ENCODE peak calls at places on chromosomes 6 and 20, in four cellular contexts. One of them, this sample, is unnamed.

GRCh38 chr6:150001295-150001990 is 23.9 kb downstream of the RAET1L start:
- DNase-seq in upper lobe of right lung: no peak
- DNase-seq in NCI-H2081: no peak
- DNase-seq in DMS153: no peak
- DNase-seq in this sample: no peak

GRCh38 chr20:19893356-19893755 is 123.8 kb upstream of the NAA20 start:
- DNase-seq in upper lobe of right lung: no peak
- DNase-seq in NCI-H2081: no peak
- DNase-seq in DMS153: no peak
- DNase-seq in this sample: no peak

GRCh38 chr20:4167261-4168004 is 152.1 kb upstream of the RNF24 start:
- DNase-seq in upper lobe of right lung: no peak
- DNase-seq in NCI-H2081: no peak
- DNase-seq in DMS153: no peak
- DNase-seq in this sample: no peak

GRCh38 chr20:57142667-57143066 is 123.8 kb downstream of the BMP7 start:
- DNase-seq in upper lobe of right lung: no peak
- DNase-seq in NCI-H2081: no peak
- DNase-seq in DMS153: no peak
- DNase-seq in this sample: no peak

GRCh38 chr6:137589067-137589848 is 95.1 kb upstream of the OLIG3 start:
- DNase-seq in upper lobe of right lung: no peak
- DNase-seq in NCI-H2081: no peak
- DNase-seq in DMS153: no peak
- DNase-seq in this sample: peak

GRCh38 chr6:158010591-158011477 is 29.2 kb downstream of the SYNJ2 start:
- DNase-seq in upper lobe of right lung: peak
- DNase-seq in NCI-H2081: no peak
- DNase-seq in DMS153: no peak
- DNase-seq in this sample: no peak

GRCh38 chr20:3796477-3797225 is 541 bp downstream of the CDC25B start:
- DNase-seq in upper lobe of right lung: no peak
- DNase-seq in NCI-H2081: no peak
- DNase-seq in DMS153: no peak
- DNase-seq in this sample: no peak

GRCh38 chr20:30168025-30168799 is 1089.3 kb upstream of the DEFB115 start:
- DNase-seq in upper lobe of right lung: peak
- DNase-seq in NCI-H2081: no peak
- DNase-seq in DMS153: no peak
- DNase-seq in this sample: no peak

GRCh38 chr6:136317023-136317649 is 27.5 kb upstream of the BCLAF1 start:
- DNase-seq in upper lobe of right lung: no peak
- DNase-seq in NCI-H2081: peak
- DNase-seq in DMS153: peak
- DNase-seq in this sample: peak

GRCh38 chr20:38748863-38749153 is 548 bp downstream of the ACTR5 start:
- DNase-seq in upper lobe of right lung: no peak
- DNase-seq in NCI-H2081: no peak
- DNase-seq in DMS153: no peak
- DNase-seq in this sample: no peak

GRCh38 chr6:2611092-2611491 is 139.6 kb downstream of the MYLK4 start:
- DNase-seq in upper lobe of right lung: no peak
- DNase-seq in NCI-H2081: no peak
- DNase-seq in DMS153: no peak
- DNase-seq in this sample: no peak

GRCh38 chr6:16505711-16506362 is 255.4 kb downstream of the ATXN1 start:
- DNase-seq in upper lobe of right lung: no peak
- DNase-seq in NCI-H2081: no peak
- DNase-seq in DMS153: no peak
- DNase-seq in this sample: no peak

GRCh38 chr6:137764464-137764863 is 102.6 kb upstream of the TNFAIP3 start:
- DNase-seq in upper lobe of right lung: no peak
- DNase-seq in NCI-H2081: no peak
- DNase-seq in DMS153: no peak
- DNase-seq in this sample: no peak

GRCh38 chr20:56515657-56516381 is 8.7 kb upstream of the FAM209A start:
- DNase-seq in upper lobe of right lung: no peak
- DNase-seq in NCI-H2081: no peak
- DNase-seq in DMS153: no peak
- DNase-seq in this sample: no peak

GRCh38 chr6:152091201-152091600 is 283.7 kb downstream of the ESR1 start:
- DNase-seq in upper lobe of right lung: no peak
- DNase-seq in NCI-H2081: no peak
- DNase-seq in DMS153: no peak
- DNase-seq in this sample: no peak

GRCh38 chr20:62860391-62860923 is 1.2 kb downstream of the TCFL5 start:
- DNase-seq in upper lobe of right lung: no peak
- DNase-seq in NCI-H2081: no peak
- DNase-seq in DMS153: no peak
- DNase-seq in this sample: no peak

GRCh38 chr6:36976509-36976908 is 9.5 kb downstream of the MTCH1 start:
- DNase-seq in upper lobe of right lung: no peak
- DNase-seq in NCI-H2081: no peak
- DNase-seq in DMS153: no peak
- DNase-seq in this sample: no peak

GRCh38 chr6:138716971-138717370 is 56.6 kb upstream of the CCDC28A start:
- DNase-seq in upper lobe of right lung: no peak
- DNase-seq in NCI-H2081: no peak
- DNase-seq in DMS153: no peak
- DNase-seq in this sample: no peak

GRCh38 chr6:41097467-41098090 is 24.8 kb downstream of the NFYA start:
- DNase-seq in upper lobe of right lung: no peak
- DNase-seq in NCI-H2081: no peak
- DNase-seq in DMS153: no peak
- DNase-seq in this sample: no peak

GRCh38 chr6:98653171-98653570 is 181.2 kb upstream of the POU3F2 start:
- DNase-seq in upper lobe of right lung: no peak
- DNase-seq in NCI-H2081: no peak
- DNase-seq in DMS153: no peak
- DNase-seq in this sample: no peak

GRCh38 chr6:149855040-149855654 is 9.0 kb downstream of the LRP11 start:
- DNase-seq in upper lobe of right lung: no peak
- DNase-seq in NCI-H2081: no peak
- DNase-seq in DMS153: no peak
- DNase-seq in this sample: no peak

GRCh38 chr6:147434508-147434907 is 74.0 kb upstream of the SAMD5 start:
- DNase-seq in upper lobe of right lung: no peak
- DNase-seq in NCI-H2081: no peak
- DNase-seq in DMS153: no peak
- DNase-seq in this sample: no peak

GRCh38 chr20:53150532-53150931 is 178.4 kb downstream of the TSHZ2 start:
- DNase-seq in upper lobe of right lung: no peak
- DNase-seq in NCI-H2081: no peak
- DNase-seq in DMS153: no peak
- DNase-seq in this sample: no peak

GRCh38 chr6:116450769-116451740 is 10.1 kb upstream of the CALHM6 start:
- DNase-seq in upper lobe of right lung: no peak
- DNase-seq in NCI-H2081: no peak
- DNase-seq in DMS153: no peak
- DNase-seq in this sample: no peak

GRCh38 chr6:157593596-157593995 is 212.6 kb downstream of the ZDHHC14 start:
- DNase-seq in upper lobe of right lung: no peak
- DNase-seq in NCI-H2081: no peak
- DNase-seq in DMS153: no peak
- DNase-seq in this sample: no peak

GRCh38 chr20:50242548-50242862 is 51.9 kb downstream of the CEBPB start:
- DNase-seq in upper lobe of right lung: no peak
- DNase-seq in NCI-H2081: no peak
- DNase-seq in DMS153: no peak
- DNase-seq in this sample: no peak

GRCh38 chr6:156427345-156427744 is 349.8 kb upstream of the ARID1B start:
- DNase-seq in upper lobe of right lung: no peak
- DNase-seq in NCI-H2081: no peak
- DNase-seq in DMS153: no peak
- DNase-seq in this sample: no peak

GRCh38 chr6:13375360-13375878 is 47.1 kb upstream of the TBC1D7 start:
- DNase-seq in upper lobe of right lung: no peak
- DNase-seq in NCI-H2081: no peak
- DNase-seq in DMS153: no peak
- DNase-seq in this sample: no peak

GRCh38 chr6:120604510-120604909 is 729.8 kb downstream of the TBC1D32 start:
- DNase-seq in upper lobe of right lung: no peak
- DNase-seq in NCI-H2081: no peak
- DNase-seq in DMS153: no peak
- DNase-seq in this sample: no peak

GRCh38 chr6:163146036-163146435 is 268.5 kb upstream of the QKI start:
- DNase-seq in upper lobe of right lung: no peak
- DNase-seq in NCI-H2081: no peak
- DNase-seq in DMS153: no peak
- DNase-seq in this sample: no peak

GRCh38 chr6:7201732-7202541 is 94.2 kb downstream of the RREB1 start:
- DNase-seq in upper lobe of right lung: peak
- DNase-seq in NCI-H2081: no peak
- DNase-seq in DMS153: no peak
- DNase-seq in this sample: no peak

GRCh38 chr20:63461364-63461763 is 11.1 kb downstream of the KCNQ2 start:
- DNase-seq in upper lobe of right lung: no peak
- DNase-seq in NCI-H2081: no peak
- DNase-seq in DMS153: no peak
- DNase-seq in this sample: no peak